ENCODE peak calls at places on chromosomes 1 and 21, in eight cellular contexts. One of them, this sample, is unnamed.

GRCh38 chr21:44436958-44437357 is 18.4 kb upstream of the LRRC3 start:
- DNase-seq in tibial nerve: no peak
- DNase-seq in K562: no peak
- DNase-seq in transverse colon: no peak
- DNase-seq in A549: no peak
- DNase-seq in esophagus muscularis mucosa: no peak
- DNase-seq in sigmoid colon: peak; percentile 41
- DNase-seq in stomach: no peak
- DNase-seq in this sample: no peak

GRCh38 chr1:82273816-82274215 is 473.1 kb downstream of the ADGRL2 start:
- DNase-seq in tibial nerve: no peak
- DNase-seq in K562: no peak
- DNase-seq in transverse colon: no peak
- DNase-seq in A549: no peak
- DNase-seq in esophagus muscularis mucosa: no peak
- DNase-seq in sigmoid colon: no peak
- DNase-seq in stomach: no peak
- DNase-seq in this sample: no peak

GRCh38 chr1:157517026-157517425 is 35.3 kb downstream of the FCRL5 start:
- DNase-seq in tibial nerve: no peak
- DNase-seq in K562: no peak
- DNase-seq in transverse colon: peak; percentile 30
- DNase-seq in A549: no peak
- DNase-seq in esophagus muscularis mucosa: peak; percentile 78
- DNase-seq in sigmoid colon: no peak
- DNase-seq in stomach: no peak
- DNase-seq in this sample: no peak

GRCh38 chr1:66747500-66747899 is 4.8 kb upstream of the DYNLT5 start:
- DNase-seq in tibial nerve: no peak
- DNase-seq in K562: no peak
- DNase-seq in transverse colon: no peak
- DNase-seq in A549: no peak
- DNase-seq in esophagus muscularis mucosa: no peak
- DNase-seq in sigmoid colon: no peak
- DNase-seq in stomach: no peak
- DNase-seq in this sample: no peak

GRCh38 chr1:118294817-118295486 is 109.9 kb upstream of the SPAG17 start:
- DNase-seq in tibial nerve: no peak
- DNase-seq in K562: no peak
- DNase-seq in transverse colon: no peak
- DNase-seq in A549: no peak
- DNase-seq in esophagus muscularis mucosa: no peak
- DNase-seq in sigmoid colon: no peak
- DNase-seq in stomach: no peak
- DNase-seq in this sample: no peak

GRCh38 chr21:43864806-43865470 is at the start of gene AGPAT3:
- DNase-seq in tibial nerve: no peak
- DNase-seq in K562: peak; percentile 56
- DNase-seq in transverse colon: no peak
- DNase-seq in A549: no peak
- DNase-seq in esophagus muscularis mucosa: no peak
- DNase-seq in sigmoid colon: no peak
- DNase-seq in stomach: no peak
- DNase-seq in this sample: peak; percentile 53

GRCh38 chr1:2950926-2951305 is 70.4 kb upstream of the ACTRT2 start:
- DNase-seq in tibial nerve: no peak
- DNase-seq in K562: no peak
- DNase-seq in transverse colon: no peak
- DNase-seq in A549: no peak
- DNase-seq in esophagus muscularis mucosa: no peak
- DNase-seq in sigmoid colon: peak; percentile 47
- DNase-seq in stomach: no peak
- DNase-seq in this sample: no peak

GRCh38 chr21:39561128-39561527 is 51.6 kb upstream of the B3GALT5 start:
- DNase-seq in tibial nerve: no peak
- DNase-seq in K562: no peak
- DNase-seq in transverse colon: no peak
- DNase-seq in A549: no peak
- DNase-seq in esophagus muscularis mucosa: no peak
- DNase-seq in sigmoid colon: no peak
- DNase-seq in stomach: no peak
- DNase-seq in this sample: no peak

GRCh38 chr1:201876148-201876547 is 12.6 kb upstream of the SHISA4 start:
- DNase-seq in tibial nerve: no peak
- DNase-seq in K562: peak; percentile 43
- DNase-seq in transverse colon: no peak
- DNase-seq in A549: no peak
- DNase-seq in esophagus muscularis mucosa: no peak
- DNase-seq in sigmoid colon: no peak
- DNase-seq in stomach: no peak
- DNase-seq in this sample: no peak

GRCh38 chr21:33369586-33369985 is 33.6 kb upstream of the IFNGR2 start:
- DNase-seq in tibial nerve: no peak
- DNase-seq in K562: no peak
- DNase-seq in transverse colon: peak; percentile 1
- DNase-seq in A549: no peak
- DNase-seq in esophagus muscularis mucosa: no peak
- DNase-seq in sigmoid colon: no peak
- DNase-seq in stomach: no peak
- DNase-seq in this sample: no peak

GRCh38 chr1:28249013-28249870 is 10.1 kb upstream of the SESN2 start:
- DNase-seq in tibial nerve: no peak
- DNase-seq in K562: peak; percentile 57
- DNase-seq in transverse colon: peak; percentile 50
- DNase-seq in A549: peak; percentile 83
- DNase-seq in esophagus muscularis mucosa: no peak
- DNase-seq in sigmoid colon: peak; percentile 79
- DNase-seq in stomach: peak; percentile 80
- DNase-seq in this sample: no peak

GRCh38 chr1:178442925-178443324 is 53.8 kb downstream of the CLEC20A start:
- DNase-seq in tibial nerve: no peak
- DNase-seq in K562: no peak
- DNase-seq in transverse colon: no peak
- DNase-seq in A549: no peak
- DNase-seq in esophagus muscularis mucosa: no peak
- DNase-seq in sigmoid colon: no peak
- DNase-seq in stomach: no peak
- DNase-seq in this sample: no peak

GRCh38 chr21:29215709-29216108 is 83.0 kb upstream of the BACH1 start:
- DNase-seq in tibial nerve: no peak
- DNase-seq in K562: no peak
- DNase-seq in transverse colon: no peak
- DNase-seq in A549: no peak
- DNase-seq in esophagus muscularis mucosa: no peak
- DNase-seq in sigmoid colon: no peak
- DNase-seq in stomach: no peak
- DNase-seq in this sample: no peak

GRCh38 chr1:23367791-23368561 is 1.7 kb downstream of the ZNF436 start:
- DNase-seq in tibial nerve: peak; percentile 96
- DNase-seq in K562: peak; percentile 100
- DNase-seq in transverse colon: peak; percentile 99
- DNase-seq in A549: peak; percentile 98
- DNase-seq in esophagus muscularis mucosa: peak; percentile 99
- DNase-seq in sigmoid colon: peak; percentile 99
- DNase-seq in stomach: peak; percentile 98
- DNase-seq in this sample: peak; percentile 97

GRCh38 chr1:23369335-23370013 is at the start of gene ZNF436:
- DNase-seq in tibial nerve: peak; percentile 69
- DNase-seq in K562: peak; percentile 95
- DNase-seq in transverse colon: peak; percentile 78
- DNase-seq in A549: peak; percentile 25
- DNase-seq in esophagus muscularis mucosa: no peak
- DNase-seq in sigmoid colon: peak; percentile 96
- DNase-seq in stomach: peak; percentile 77
- DNase-seq in this sample: peak; percentile 97

GRCh38 chr1:23370270-23370743 is 671 bp upstream of the ZNF436 start:
- DNase-seq in tibial nerve: no peak
- DNase-seq in K562: no peak
- DNase-seq in transverse colon: no peak
- DNase-seq in A549: no peak
- DNase-seq in esophagus muscularis mucosa: no peak
- DNase-seq in sigmoid colon: no peak
- DNase-seq in stomach: no peak
- DNase-seq in this sample: no peak

GRCh38 chr1:23367451-23367790 is 2.2 kb downstream of the ZNF436 start:
- DNase-seq in tibial nerve: no peak
- DNase-seq in K562: peak; percentile 56
- DNase-seq in transverse colon: no peak
- DNase-seq in A549: peak; percentile 15
- DNase-seq in esophagus muscularis mucosa: no peak
- DNase-seq in sigmoid colon: no peak
- DNase-seq in stomach: no peak
- DNase-seq in this sample: no peak

GRCh38 chr1:23368562-23369334 is 888 bp downstream of the ZNF436 start:
- DNase-seq in tibial nerve: peak; percentile 89
- DNase-seq in K562: peak; percentile 98
- DNase-seq in transverse colon: peak; percentile 92
- DNase-seq in A549: peak; percentile 86
- DNase-seq in esophagus muscularis mucosa: peak; percentile 96
- DNase-seq in sigmoid colon: peak; percentile 96
- DNase-seq in stomach: peak; percentile 92
- DNase-seq in this sample: peak; percentile 89
- TF ChIP-seq EP300 in tibial nerve: peak; percentile 48
- TF ChIP-seq EP300 in K562: peak; percentile 3
- TF ChIP-seq EP300 in transverse colon: no peak
- TF ChIP-seq EP300 in A549: no peak
- TF ChIP-seq EP300 in esophagus muscularis mucosa: no peak
- TF ChIP-seq EP300 in sigmoid colon: no peak
- TF ChIP-seq EP300 in stomach: no peak
- TF ChIP-seq EP300 in this sample: peak; percentile 53

DNA sequence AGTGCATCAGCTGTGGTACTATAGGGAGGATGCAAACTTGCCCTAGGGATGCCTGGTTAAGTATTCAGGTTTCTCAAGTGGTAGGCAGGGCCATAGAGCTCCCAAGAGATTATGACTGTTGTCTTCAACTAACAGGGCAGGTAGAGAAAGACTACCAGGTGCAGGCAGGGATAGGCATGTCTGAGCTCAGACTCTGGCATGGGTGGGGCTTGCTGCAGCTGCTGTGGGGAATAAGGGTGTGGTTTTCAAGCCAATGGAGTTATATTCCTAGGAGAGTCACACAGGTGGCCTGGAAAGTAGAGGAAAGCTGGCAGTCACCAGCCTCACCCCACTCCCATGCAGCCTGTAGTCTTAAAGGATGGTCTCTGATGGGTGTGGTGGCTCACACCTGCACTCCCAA is 673.4 kb upstream of the ADGRL4 start:
- DNase-seq in tibial nerve: no peak
- DNase-seq in K562: no peak
- DNase-seq in transverse colon: no peak
- DNase-seq in A549: no peak
- DNase-seq in esophagus muscularis mucosa: no peak
- DNase-seq in sigmoid colon: no peak
- DNase-seq in stomach: no peak
- DNase-seq in this sample: no peak
- TF ChIP-seq EP300 in tibial nerve: no peak
- TF ChIP-seq EP300 in K562: no peak
- TF ChIP-seq EP300 in transverse colon: no peak
- TF ChIP-seq EP300 in A549: no peak
- TF ChIP-seq EP300 in esophagus muscularis mucosa: no peak
- TF ChIP-seq EP300 in sigmoid colon: no peak
- TF ChIP-seq EP300 in stomach: no peak
- TF ChIP-seq EP300 in this sample: no peak

DNA sequence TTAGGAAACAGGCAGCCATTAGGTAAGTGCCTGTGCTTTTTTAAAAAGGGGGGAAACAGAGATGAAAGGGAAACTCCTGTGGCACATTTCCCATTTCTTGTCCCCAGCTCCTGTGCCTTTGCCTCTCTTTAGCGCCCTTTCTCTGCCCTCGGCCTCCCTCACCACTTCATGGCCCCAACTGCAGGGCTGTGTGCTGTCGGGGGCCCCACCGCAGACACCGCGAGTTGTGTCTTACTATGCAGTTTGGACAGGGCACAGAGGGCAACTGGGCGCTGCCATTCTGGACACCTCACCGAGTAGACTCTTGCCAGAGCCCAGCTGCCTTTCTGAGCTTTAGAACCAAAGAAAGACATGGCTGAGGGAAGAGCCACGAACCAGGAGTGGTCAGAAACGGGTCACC is 93.7 kb upstream of the LPGAT1 start:
- DNase-seq in tibial nerve: no peak
- DNase-seq in K562: no peak
- DNase-seq in transverse colon: no peak
- DNase-seq in A549: no peak
- DNase-seq in esophagus muscularis mucosa: no peak
- DNase-seq in sigmoid colon: no peak
- DNase-seq in stomach: no peak
- DNase-seq in this sample: no peak
- TF ChIP-seq EP300 in tibial nerve: no peak
- TF ChIP-seq EP300 in K562: no peak
- TF ChIP-seq EP300 in transverse colon: no peak
- TF ChIP-seq EP300 in A549: no peak
- TF ChIP-seq EP300 in esophagus muscularis mucosa: no peak
- TF ChIP-seq EP300 in sigmoid colon: no peak
- TF ChIP-seq EP300 in stomach: no peak
- TF ChIP-seq EP300 in this sample: no peak

DNA sequence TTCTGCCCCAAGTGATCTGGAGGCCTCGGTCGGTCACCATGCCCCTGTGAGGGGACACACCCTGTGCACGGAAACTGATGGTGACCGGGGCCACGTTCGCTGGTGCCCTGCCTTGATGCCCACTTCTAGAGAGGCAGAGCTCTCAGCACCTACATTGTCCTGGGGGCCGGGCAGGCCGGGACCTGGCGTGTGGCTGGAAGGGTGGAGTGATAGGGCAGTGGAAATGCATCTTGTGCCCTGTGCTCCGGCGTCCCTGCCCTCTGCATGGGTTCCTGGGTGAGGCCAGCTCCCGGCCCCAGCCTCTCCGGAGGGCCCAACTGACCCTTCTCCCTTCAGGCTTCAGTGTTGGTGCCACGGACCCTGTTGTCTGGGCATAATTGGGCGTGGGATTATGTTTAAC is 11.0 kb upstream of the UMODL1 start:
- DNase-seq in tibial nerve: no peak
- DNase-seq in K562: no peak
- DNase-seq in transverse colon: no peak
- DNase-seq in A549: no peak
- DNase-seq in esophagus muscularis mucosa: no peak
- DNase-seq in sigmoid colon: no peak
- DNase-seq in stomach: no peak
- DNase-seq in this sample: no peak
- TF ChIP-seq EP300 in tibial nerve: no peak
- TF ChIP-seq EP300 in K562: no peak
- TF ChIP-seq EP300 in transverse colon: no peak
- TF ChIP-seq EP300 in A549: no peak
- TF ChIP-seq EP300 in esophagus muscularis mucosa: no peak
- TF ChIP-seq EP300 in sigmoid colon: no peak
- TF ChIP-seq EP300 in stomach: no peak
- TF ChIP-seq EP300 in this sample: no peak

This sample was measured in ovary.